ENCODE peak calls at places on chromosome 13, in ten cellular contexts. H is NCI-H345; J is T-helper 17 cell; F is stimulated activated CD8-positive, alpha-beta memory T cell treated with anti-CD3 and anti-CD28 coated beads, Interleukin-7, amount 100 ng/mL, for 4 hours; T is GM18507; P is activated CD8-positive, alpha-beta memory T cell treated with anti-CD3 and anti-CD28 coated beads for 48 hours; X is stimulated activated CD4-positive, alpha-beta T cell treated with anti-CD3 and anti-CD28 coated beads, Interleukin-4, amount 100 ng/mL, for 48 hours; G is mucosa of gallbladder; M is activated naive CD4-positive, alpha-beta T cell treated with anti-CD3 and anti-CD28 coated beads for 36 hours; E is BJ. N is an unnamed sample.

GRCh38 chr13:112576191-112576590 is 11.8 kb downstream of the TUBGCP3 start:
- DNase-seq in H (peak; percentile 30), J (no peak), F (no peak), T (no peak), P (no peak), X (no peak), G (no peak), M (no peak), E (no peak), N (no peak)

GRCh38 chr13:99370476-99371272 is 63.5 kb upstream of the GPR183 start:
- DNase-seq in H (peak; percentile 30), J (no peak), F (no peak), T (no peak), P (no peak), X (no peak), G (no peak), M (peak; percentile 48), E (no peak), N (no peak)

GRCh38 chr13:113029487-113030258 is 60.7 kb downstream of the MCF2L start:
- DNase-seq in H (peak; percentile 55), J (no peak), F (peak; percentile 10), T (peak; percentile 22), P (peak; percentile 42), X (peak; percentile 50), G (peak; percentile 29), M (peak; percentile 65), E (no peak), N (peak; percentile 86)

GRCh38 chr13:27449081-27449603 is 1.2 kb downstream of the MTIF3 start:
- DNase-seq in H (no peak), J (no peak), F (no peak), T (no peak), P (no peak), X (no peak), G (no peak), M (no peak), E (no peak), N (no peak)

GRCh38 chr13:24691381-24691780 is 11.2 kb downstream of the ATP12A start:
- DNase-seq in H (no peak), J (no peak), F (no peak), T (no peak), P (no peak), X (no peak), G (no peak), M (no peak), E (no peak), N (no peak)

GRCh38 chr13:100214886-100215285 is 126.0 kb downstream of the PCCA start:
- DNase-seq in H (no peak), J (no peak), F (no peak), T (no peak), P (no peak), X (no peak), G (no peak), M (no peak), E (no peak), N (no peak)

GRCh38 chr13:36131215-36131930 is at the start of gene DCLK1:
- DNase-seq in H (peak; percentile 38), J (no peak), F (no peak), T (no peak), P (no peak), X (no peak), G (no peak), M (no peak), E (no peak), N (peak; percentile 60)

GRCh38 chr13:49560270-49561063 is 24.9 kb downstream of the RCBTB1 start:
- DNase-seq in H (no peak), J (no peak), F (no peak), T (no peak), P (no peak), X (no peak), G (peak; percentile 61), M (peak; percentile 17), E (no peak), N (no peak)

GRCh38 chr13:105957769-105958438 is 577.6 kb downstream of the EFNB2 start:
- DNase-seq in H (no peak), J (no peak), F (no peak), T (no peak), P (no peak), X (no peak), G (no peak), M (no peak), E (no peak), N (no peak)

GRCh38 chr13:48235100-48235813 is 2.3 kb downstream of the ITM2B start:
- DNase-seq in H (peak; percentile 23), J (no peak), F (no peak), T (peak; percentile 17), P (no peak), X (no peak), G (no peak), M (peak; percentile 27), E (no peak), N (no peak)

GRCh38 chr13:95896302-95896701 is 156.9 kb downstream of the UGGT2 start:
- DNase-seq in H (no peak), J (no peak), F (no peak), T (no peak), P (no peak), X (no peak), G (no peak), M (no peak), E (no peak), N (no peak)

GRCh38 chr13:110507678-110508381 is 53.7 kb downstream of the RAB20 start:
- DNase-seq in H (no peak), J (no peak), F (no peak), T (no peak), P (no peak), X (no peak), G (peak; percentile 79), M (no peak), E (no peak), N (no peak)

GRCh38 chr13:113275387-113275786 is 21.7 kb upstream of the LAMP1 start:
- DNase-seq in H (peak; percentile 12), J (no peak), F (no peak), T (no peak), P (no peak), X (peak; percentile 6), G (peak; percentile 49), M (peak; percentile 55), E (no peak), N (peak; percentile 25)

GRCh38 chr13:53254495-53254894 is 225.9 kb downstream of the OLFM4 start:
- DNase-seq in H (no peak), J (no peak), F (no peak), T (no peak), P (no peak), X (no peak), G (no peak), M (no peak), E (no peak), N (peak; percentile 7)

GRCh38 chr13:108560092-108560491 is 69.3 kb upstream of the MYO16 start:
- DNase-seq in H (peak; percentile 21), J (no peak), F (no peak), T (no peak), P (no peak), X (no peak), G (no peak), M (no peak), E (no peak), N (peak; percentile 16)

GRCh38 chr13:96075953-96076543 is 13.9 kb upstream of the HS6ST3 start:
- DNase-seq in H (no peak), J (no peak), F (no peak), T (no peak), P (no peak), X (no peak), G (no peak), M (no peak), E (no peak), N (no peak)

GRCh38 chr13:113854238-113855011 is 9.5 kb downstream of the GAS6 start:
- DNase-seq in H (peak; percentile 37), J (no peak), F (no peak), T (no peak), P (no peak), X (no peak), G (peak; percentile 59), M (no peak), E (no peak), N (no peak)

GRCh38 chr13:45411226-45411625 is 6.9 kb downstream of the SLC25A30 start:
- DNase-seq in H (no peak), J (no peak), F (no peak), T (no peak), P (no peak), X (no peak), G (no peak), M (no peak), E (no peak), N (no peak)

GRCh38 chr13:27791146-27791900 is 960 bp upstream of the GSX1 start:
- DNase-seq in H (peak; percentile 11), J (no peak), F (no peak), T (no peak), P (no peak), X (no peak), G (no peak), M (no peak), E (no peak), N (no peak)

GRCh38 chr13:35512271-35512920 is 35.9 kb upstream of the MAB21L1 start:
- DNase-seq in H (no peak), J (no peak), F (no peak), T (no peak), P (no peak), X (no peak), G (no peak), M (no peak), E (peak; percentile 84), N (no peak)

GRCh38 chr13:39676315-39676876 is 20.9 kb downstream of the COG6 start:
- DNase-seq in H (peak; percentile 45), J (no peak), F (no peak), T (no peak), P (no peak), X (no peak), G (peak; percentile 22), M (peak; percentile 23), E (no peak), N (no peak)

GRCh38 chr13:46796129-46796514 is 839 bp downstream of the ESD start:
- DNase-seq in H (no peak), J (no peak), F (no peak), T (no peak), P (no peak), X (no peak), G (no peak), M (no peak), E (no peak), N (no peak)

GRCh38 chr13:28320884-28321574 is 173.9 kb downstream of the FLT1 start:
- DNase-seq in H (peak; percentile 37), J (no peak), F (no peak), T (no peak), P (no peak), X (no peak), G (no peak), M (no peak), E (no peak), N (no peak)

GRCh38 chr13:99307648-99308339 is 595 bp upstream of the GPR183 start:
- DNase-seq in H (no peak), J (no peak), F (peak; percentile 48), T (no peak), P (no peak), X (peak; percentile 67), G (no peak), M (peak; percentile 89), E (no peak), N (no peak)

GRCh38 chr13:111152836-111153235 is 37.7 kb downstream of the ARHGEF7 start:
- DNase-seq in H (no peak), J (no peak), F (no peak), T (no peak), P (no peak), X (no peak), G (no peak), M (no peak), E (no peak), N (no peak)

GRCh38 chr13:47268270-47268669 is 371.4 kb upstream of the HTR2A start:
- DNase-seq in H (no peak), J (no peak), F (no peak), T (no peak), P (no peak), X (no peak), G (no peak), M (no peak), E (no peak), N (no peak)

GRCh38 chr13:100438059-100438788 is 150.4 kb downstream of the GGACT start:
- DNase-seq in H (no peak), J (no peak), F (no peak), T (no peak), P (no peak), X (no peak), G (no peak), M (no peak), E (no peak), N (no peak)

GRCh38 chr13:20247963-20248362 is 15.8 kb upstream of the GJB6 start:
- DNase-seq in H (no peak), J (no peak), F (no peak), T (no peak), P (no peak), X (no peak), G (no peak), M (no peak), E (no peak), N (no peak)

N was measured in neural crest cell.